ENCODE peak calls at places on chromosomes 16 and 17, in ten cellular contexts. One of them, this sample, is unnamed. For H3K4me1, the result is how much of the 10 kb centered on the place peaks cover.

GRCh38 chr17:36652716-36653115 is 51.3 kb downstream of the MRM1 start:
- DNase-seq in CD8-positive, alpha-beta memory T cell: no peak
- DNase-seq in Peyer's patch: no peak
- DNase-seq in A549: no peak
- DNase-seq in lower lobe of right lung: no peak
- DNase-seq in PC-3: peak
- DNase-seq in CD4-positive, alpha-beta memory T cell: no peak
- DNase-seq in GM23248: no peak
- DNase-seq in hepatocyte: peak
- DNase-seq in right cardiac atrium: no peak
- DNase-seq in this sample: no peak

GRCh38 chr17:28598389-28598788 is 436 bp downstream of the SPAG5 start:
- DNase-seq in lower lobe of right lung: no peak
- DNase-seq in CD4-positive, alpha-beta memory T cell: no peak
- DNase-seq in PC-3: no peak
- DNase-seq in GM23248: no peak
- DNase-seq in CD8-positive, alpha-beta memory T cell: no peak
- DNase-seq in Peyer's patch: no peak
- DNase-seq in A549: peak
- DNase-seq in hepatocyte: peak
- DNase-seq in right cardiac atrium: no peak
- DNase-seq in this sample: no peak

GRCh38 chr17:14933676-14934075 is 331.4 kb downstream of the PMP22 start:
- DNase-seq in right cardiac atrium: no peak
- DNase-seq in PC-3: no peak
- DNase-seq in GM23248: no peak
- DNase-seq in A549: no peak
- DNase-seq in CD4-positive, alpha-beta memory T cell: no peak
- DNase-seq in Peyer's patch: no peak
- DNase-seq in CD8-positive, alpha-beta memory T cell: no peak
- DNase-seq in hepatocyte: no peak
- DNase-seq in lower lobe of right lung: no peak
- DNase-seq in this sample: no peak

GRCh38 chr17:74145756-74146155 is 57.7 kb upstream of the RPL38 start:
- DNase-seq in A549: no peak
- DNase-seq in PC-3: no peak
- DNase-seq in lower lobe of right lung: no peak
- DNase-seq in CD4-positive, alpha-beta memory T cell: no peak
- DNase-seq in CD8-positive, alpha-beta memory T cell: no peak
- DNase-seq in right cardiac atrium: no peak
- DNase-seq in hepatocyte: no peak
- DNase-seq in GM23248: no peak
- DNase-seq in Peyer's patch: no peak
- DNase-seq in this sample: no peak

GRCh38 chr16:74271879-74272278 is 24.7 kb upstream of the PSMD7 start:
- DNase-seq in hepatocyte: no peak
- DNase-seq in lower lobe of right lung: no peak
- DNase-seq in Peyer's patch: no peak
- DNase-seq in A549: no peak
- DNase-seq in CD8-positive, alpha-beta memory T cell: no peak
- DNase-seq in GM23248: peak
- DNase-seq in PC-3: no peak
- DNase-seq in CD4-positive, alpha-beta memory T cell: no peak
- DNase-seq in right cardiac atrium: no peak
- DNase-seq in this sample: no peak

GRCh38 chr17:30337393-30337999 is 3.6 kb upstream of the TMIGD1 start:
- DNase-seq in hepatocyte: no peak
- DNase-seq in right cardiac atrium: no peak
- DNase-seq in lower lobe of right lung: no peak
- DNase-seq in PC-3: no peak
- DNase-seq in GM23248: no peak
- DNase-seq in A549: no peak
- DNase-seq in Peyer's patch: no peak
- DNase-seq in CD8-positive, alpha-beta memory T cell: no peak
- DNase-seq in CD4-positive, alpha-beta memory T cell: no peak
- DNase-seq in this sample: no peak

GRCh38 chr16:3147046-3147756 is 12.4 kb downstream of the ZNF213 start:
- DNase-seq in CD8-positive, alpha-beta memory T cell: no peak
- DNase-seq in lower lobe of right lung: peak
- DNase-seq in A549: no peak
- DNase-seq in right cardiac atrium: no peak
- DNase-seq in GM23248: no peak
- DNase-seq in hepatocyte: no peak
- DNase-seq in Peyer's patch: no peak
- DNase-seq in CD4-positive, alpha-beta memory T cell: no peak
- DNase-seq in PC-3: no peak
- DNase-seq in this sample: no peak

GRCh38 chr16:87145181-87146176 is 171.7 kb downstream of the C16orf95 start:
- DNase-seq in CD8-positive, alpha-beta memory T cell: no peak
- DNase-seq in PC-3: peak
- DNase-seq in lower lobe of right lung: no peak
- DNase-seq in right cardiac atrium: no peak
- DNase-seq in GM23248: peak
- DNase-seq in hepatocyte: no peak
- DNase-seq in CD4-positive, alpha-beta memory T cell: no peak
- DNase-seq in A549: no peak
- DNase-seq in Peyer's patch: no peak
- DNase-seq in this sample: no peak

GRCh38 chr16:49858200-49859129 is 2.6 kb upstream of the ZNF423 start:
- DNase-seq in PC-3: no peak
- DNase-seq in lower lobe of right lung: no peak
- DNase-seq in CD4-positive, alpha-beta memory T cell: no peak
- DNase-seq in CD8-positive, alpha-beta memory T cell: no peak
- DNase-seq in hepatocyte: peak
- DNase-seq in A549: peak
- DNase-seq in Peyer's patch: no peak
- DNase-seq in right cardiac atrium: peak
- DNase-seq in GM23248: peak
- DNase-seq in this sample: peak

GRCh38 chr16:51818342-51818944 is 667.4 kb upstream of the SALL1 start:
- DNase-seq in PC-3: peak
- DNase-seq in right cardiac atrium: peak
- DNase-seq in Peyer's patch: no peak
- DNase-seq in CD8-positive, alpha-beta memory T cell: no peak
- DNase-seq in lower lobe of right lung: no peak
- DNase-seq in hepatocyte: peak
- DNase-seq in CD4-positive, alpha-beta memory T cell: no peak
- DNase-seq in GM23248: peak
- DNase-seq in A549: no peak
- DNase-seq in this sample: no peak

GRCh38 chr16:29841631-29842030 is 21.4 kb downstream of the MVP start:
- DNase-seq in A549: no peak
- DNase-seq in PC-3: no peak
- DNase-seq in lower lobe of right lung: no peak
- DNase-seq in CD8-positive, alpha-beta memory T cell: no peak
- DNase-seq in right cardiac atrium: no peak
- DNase-seq in hepatocyte: no peak
- DNase-seq in GM23248: no peak
- DNase-seq in CD4-positive, alpha-beta memory T cell: peak
- DNase-seq in Peyer's patch: no peak
- DNase-seq in this sample: no peak

GRCh38 chr17:27332485-27333409 is 38.8 kb downstream of the WSB1 start:
- DNase-seq in Peyer's patch: peak
- DNase-seq in CD4-positive, alpha-beta memory T cell: peak
- DNase-seq in CD8-positive, alpha-beta memory T cell: peak
- DNase-seq in lower lobe of right lung: peak
- DNase-seq in hepatocyte: peak
- DNase-seq in A549: peak
- DNase-seq in PC-3: peak
- DNase-seq in right cardiac atrium: peak
- DNase-seq in GM23248: peak
- DNase-seq in this sample: peak

GRCh38 chr16:34078697-34079096 is 619.3 kb downstream of the TP53TG3F start:
- DNase-seq in GM23248: no peak
- DNase-seq in Peyer's patch: no peak
- DNase-seq in CD8-positive, alpha-beta memory T cell: no peak
- DNase-seq in CD4-positive, alpha-beta memory T cell: no peak
- DNase-seq in PC-3: no peak
- DNase-seq in hepatocyte: no peak
- DNase-seq in A549: no peak
- DNase-seq in lower lobe of right lung: no peak
- DNase-seq in right cardiac atrium: no peak
- DNase-seq in this sample: no peak

GRCh38 chr16:16096161-16096857 is 127.0 kb downstream of the ABCC6 start:
- DNase-seq in PC-3: no peak
- DNase-seq in Peyer's patch: no peak
- DNase-seq in CD8-positive, alpha-beta memory T cell: no peak
- DNase-seq in hepatocyte: no peak
- DNase-seq in right cardiac atrium: peak
- DNase-seq in GM23248: peak
- DNase-seq in A549: peak
- DNase-seq in lower lobe of right lung: no peak
- DNase-seq in CD4-positive, alpha-beta memory T cell: no peak
- DNase-seq in this sample: no peak

GRCh38 chr17:31509095-31509804 is 117.8 kb downstream of the RAB11FIP4 start:
- DNase-seq in GM23248: no peak
- DNase-seq in A549: no peak
- DNase-seq in right cardiac atrium: no peak
- DNase-seq in Peyer's patch: no peak
- DNase-seq in lower lobe of right lung: no peak
- DNase-seq in CD4-positive, alpha-beta memory T cell: no peak
- DNase-seq in hepatocyte: no peak
- DNase-seq in PC-3: no peak
- DNase-seq in CD8-positive, alpha-beta memory T cell: peak
- DNase-seq in this sample: no peak

GRCh38 chr16:2496223-2497115 is 17.3 kb upstream of the ATP6V0C start:
- DNase-seq in lower lobe of right lung: no peak
- DNase-seq in right cardiac atrium: no peak
- DNase-seq in hepatocyte: no peak
- DNase-seq in CD8-positive, alpha-beta memory T cell: no peak
- DNase-seq in PC-3: no peak
- DNase-seq in Peyer's patch: no peak
- DNase-seq in CD4-positive, alpha-beta memory T cell: no peak
- DNase-seq in A549: no peak
- DNase-seq in GM23248: no peak
- DNase-seq in this sample: no peak

GRCh38 chr17:33482636-33483035 is 189.5 kb upstream of the ASIC2 start:
- DNase-seq in hepatocyte: no peak
- DNase-seq in Peyer's patch: no peak
- DNase-seq in PC-3: no peak
- DNase-seq in right cardiac atrium: no peak
- DNase-seq in GM23248: no peak
- DNase-seq in CD8-positive, alpha-beta memory T cell: no peak
- DNase-seq in lower lobe of right lung: no peak
- DNase-seq in A549: no peak
- DNase-seq in CD4-positive, alpha-beta memory T cell: no peak
- DNase-seq in this sample: no peak

GRCh38 chr17:35017021-35017420 is 36.7 kb downstream of the LIG3 start:
- DNase-seq in A549: no peak
- DNase-seq in PC-3: no peak
- DNase-seq in CD4-positive, alpha-beta memory T cell: no peak
- DNase-seq in hepatocyte: no peak
- DNase-seq in right cardiac atrium: no peak
- DNase-seq in GM23248: no peak
- DNase-seq in lower lobe of right lung: no peak
- DNase-seq in CD8-positive, alpha-beta memory T cell: no peak
- DNase-seq in Peyer's patch: no peak
- DNase-seq in this sample: no peak
- H3K27ac ChIP-seq in A549: no peak
- H3K27ac ChIP-seq in PC-3: no peak
- H3K27ac ChIP-seq in CD4-positive, alpha-beta memory T cell: no peak
- H3K27ac ChIP-seq in hepatocyte: no peak
- H3K27ac ChIP-seq in right cardiac atrium: no peak
- H3K27ac ChIP-seq in GM23248: no peak
- H3K27ac ChIP-seq in lower lobe of right lung: no peak
- H3K27ac ChIP-seq in CD8-positive, alpha-beta memory T cell: no peak
- H3K27ac ChIP-seq in Peyer's patch: no peak
- H3K27ac ChIP-seq in this sample: peak

GRCh38 chr16:71837150-71837549 is 8.6 kb upstream of the ATXN1L start:
- DNase-seq in A549: no peak
- DNase-seq in GM23248: no peak
- DNase-seq in CD4-positive, alpha-beta memory T cell: no peak
- DNase-seq in right cardiac atrium: no peak
- DNase-seq in CD8-positive, alpha-beta memory T cell: no peak
- DNase-seq in hepatocyte: no peak
- DNase-seq in PC-3: no peak
- DNase-seq in Peyer's patch: no peak
- DNase-seq in lower lobe of right lung: no peak
- DNase-seq in this sample: no peak
- H3K4me1 ChIP-seq in A549: under half
- H3K4me1 ChIP-seq in GM23248: under half
- H3K4me1 ChIP-seq in CD4-positive, alpha-beta memory T cell: under half
- H3K4me1 ChIP-seq in right cardiac atrium: under half
- H3K4me1 ChIP-seq in CD8-positive, alpha-beta memory T cell: under half
- H3K4me1 ChIP-seq in hepatocyte: under half
- H3K4me1 ChIP-seq in PC-3: under half
- H3K4me1 ChIP-seq in Peyer's patch: under half
- H3K4me1 ChIP-seq in lower lobe of right lung: under half
- H3K4me1 ChIP-seq in this sample: under half

GRCh38 chr17:50667259-50668024 is 32.8 kb downstream of the ABCC3 start:
- DNase-seq in right cardiac atrium: no peak
- DNase-seq in CD4-positive, alpha-beta memory T cell: no peak
- DNase-seq in lower lobe of right lung: no peak
- DNase-seq in hepatocyte: no peak
- DNase-seq in GM23248: no peak
- DNase-seq in PC-3: no peak
- DNase-seq in A549: no peak
- DNase-seq in Peyer's patch: no peak
- DNase-seq in CD8-positive, alpha-beta memory T cell: no peak
- DNase-seq in this sample: no peak

GRCh38 chr17:50663812-50664374 is 29.2 kb downstream of the ABCC3 start:
- DNase-seq in CD8-positive, alpha-beta memory T cell: no peak
- DNase-seq in hepatocyte: peak
- DNase-seq in A549: no peak
- DNase-seq in lower lobe of right lung: no peak
- DNase-seq in Peyer's patch: no peak
- DNase-seq in right cardiac atrium: no peak
- DNase-seq in CD4-positive, alpha-beta memory T cell: no peak
- DNase-seq in PC-3: no peak
- DNase-seq in GM23248: no peak
- DNase-seq in this sample: no peak

GRCh38 chr17:50666316-50666715 is 31.6 kb downstream of the ABCC3 start:
- DNase-seq in GM23248: no peak
- DNase-seq in right cardiac atrium: no peak
- DNase-seq in PC-3: no peak
- DNase-seq in lower lobe of right lung: no peak
- DNase-seq in CD8-positive, alpha-beta memory T cell: no peak
- DNase-seq in CD4-positive, alpha-beta memory T cell: no peak
- DNase-seq in hepatocyte: no peak
- DNase-seq in A549: no peak
- DNase-seq in Peyer's patch: no peak
- DNase-seq in this sample: no peak

GRCh38 chr17:50664788-50665458 is 30.2 kb downstream of the ABCC3 start:
- DNase-seq in CD8-positive, alpha-beta memory T cell: no peak
- DNase-seq in hepatocyte: no peak
- DNase-seq in right cardiac atrium: no peak
- DNase-seq in Peyer's patch: no peak
- DNase-seq in CD4-positive, alpha-beta memory T cell: no peak
- DNase-seq in lower lobe of right lung: no peak
- DNase-seq in GM23248: no peak
- DNase-seq in A549: no peak
- DNase-seq in PC-3: no peak
- DNase-seq in this sample: no peak

GRCh38 chr17:50665838-50666237 is 31.2 kb downstream of the ABCC3 start:
- DNase-seq in PC-3: no peak
- DNase-seq in Peyer's patch: no peak
- DNase-seq in right cardiac atrium: no peak
- DNase-seq in CD4-positive, alpha-beta memory T cell: no peak
- DNase-seq in hepatocyte: no peak
- DNase-seq in CD8-positive, alpha-beta memory T cell: no peak
- DNase-seq in lower lobe of right lung: no peak
- DNase-seq in GM23248: no peak
- DNase-seq in A549: no peak
- DNase-seq in this sample: no peak
- H3K27ac ChIP-seq in PC-3: no peak
- H3K27ac ChIP-seq in Peyer's patch: no peak
- H3K27ac ChIP-seq in right cardiac atrium: no peak
- H3K27ac ChIP-seq in CD4-positive, alpha-beta memory T cell: no peak
- H3K27ac ChIP-seq in hepatocyte: no peak
- H3K27ac ChIP-seq in CD8-positive, alpha-beta memory T cell: no peak
- H3K27ac ChIP-seq in lower lobe of right lung: no peak
- H3K27ac ChIP-seq in GM23248: no peak
- H3K27ac ChIP-seq in A549: peak
- H3K27ac ChIP-seq in this sample: no peak

GRCh38 chr16:85891776-85892166 is 7.2 kb upstream of the IRF8 start:
- DNase-seq in lower lobe of right lung: no peak
- DNase-seq in A549: no peak
- DNase-seq in PC-3: no peak
- DNase-seq in CD4-positive, alpha-beta memory T cell: no peak
- DNase-seq in CD8-positive, alpha-beta memory T cell: no peak
- DNase-seq in GM23248: no peak
- DNase-seq in Peyer's patch: no peak
- DNase-seq in right cardiac atrium: no peak
- DNase-seq in hepatocyte: peak
- DNase-seq in this sample: no peak
- H3K4me1 ChIP-seq in lower lobe of right lung: under half
- H3K4me1 ChIP-seq in A549: under half
- H3K4me1 ChIP-seq in PC-3: under half
- H3K4me1 ChIP-seq in CD4-positive, alpha-beta memory T cell: under half
- H3K4me1 ChIP-seq in CD8-positive, alpha-beta memory T cell: under half
- H3K4me1 ChIP-seq in GM23248: under half
- H3K4me1 ChIP-seq in Peyer's patch: under half
- H3K4me1 ChIP-seq in right cardiac atrium: under half
- H3K4me1 ChIP-seq in hepatocyte: under half
- H3K4me1 ChIP-seq in this sample: under half

This sample was measured in psoas muscle.